ENCODE peak calls at places on chromosomes 4 and X, in six cellular contexts. B is kidney tubule cell; V is activated T-helper 1 cell treated with anti-CD3 and anti-CD28 coated beads, Interleukin-2, amount 50 U/mL, for 16 hours; Y is NCI-H460; O is transverse colon; K is AG20443. S is an unnamed sample.
A peak's percentile ranks its signal among the peaks of the same experiment; 100 is the strongest.

GRCh38 chr4:154119317-154119716 is 330.4 kb upstream of the SFRP2 start:
- DNase-seq in O (no peak), Y (no peak), V (no peak), K (peak; percentile 27), B (no peak), S (peak; percentile 62)

GRCh38 chr4:88533088-88533790 is 9.7 kb upstream of the PYURF start:
- DNase-seq in K (peak; percentile 43), B (peak; percentile 57), V (no peak), Y (no peak), O (no peak), S (peak; percentile 79)

GRCh38 chrX:46500054-46500453 is 45.2 kb downstream of the ZNF674 start:
- DNase-seq in Y (no peak), B (no peak), O (no peak), V (no peak), K (no peak), S (no peak)

GRCh38 chr4:161919442-161920220 is 244.2 kb downstream of the FSTL5 start:
- DNase-seq in Y (no peak), B (peak; percentile 46), O (no peak), K (no peak), V (no peak), S (no peak)

GRCh38 chr4:170666909-170667308 is 577.2 kb upstream of the AADAT start:
- DNase-seq in V (no peak), O (no peak), Y (no peak), B (no peak), K (no peak), S (no peak)

GRCh38 chr4:183670251-183670650 is 11.2 kb downstream of the TRAPPC11 start:
- DNase-seq in O (no peak), B (no peak), V (no peak), Y (no peak), K (no peak), S (no peak)

GRCh38 chr4:83922419-83922818 is 386.5 kb downstream of the GPAT3 start:
- DNase-seq in O (no peak), B (no peak), V (no peak), K (no peak), Y (no peak), S (no peak)

GRCh38 chr4:82948647-82949204 is 48.2 kb downstream of the THAP9 start:
- DNase-seq in V (no peak), K (no peak), B (peak; percentile 48), Y (no peak), O (no peak), S (peak; percentile 9)

GRCh38 chrX:25206761-25207160 is 191.0 kb upstream of the ARX start:
- DNase-seq in V (no peak), K (peak; percentile 6), O (no peak), Y (no peak), B (peak; percentile 77), S (peak; percentile 73)

GRCh38 chr4:63349674-63350025 is 1059.6 kb downstream of the TECRL start:
- DNase-seq in K (no peak), V (no peak), Y (no peak), O (no peak), B (no peak), S (no peak)

GRCh38 chr4:43471950-43472349 is 579.4 kb downstream of the GRXCR1 start:
- DNase-seq in B (no peak), V (no peak), O (no peak), K (no peak), Y (no peak), S (no peak)

GRCh38 chr4:54322817-54323417 is 93.8 kb downstream of the PDGFRA start:
- DNase-seq in B (peak; percentile 71), O (peak; percentile 67), V (no peak), K (peak; percentile 81), Y (peak; percentile 52), S (peak; percentile 36)

GRCh38 chr4:154384012-154384411 is 107.6 kb downstream of the DCHS2 start:
- DNase-seq in B (no peak), Y (no peak), O (no peak), V (no peak), K (no peak), S (no peak)

GRCh38 chrX:107549504-107549903 is 78.8 kb upstream of the PRPS1 start:
- DNase-seq in K (no peak), Y (no peak), O (no peak), V (no peak), B (no peak), S (no peak)

GRCh38 chr4:125704726-125705125 is 390.0 kb downstream of the FAT4 start:
- DNase-seq in K (peak; percentile 14), O (no peak), B (peak; percentile 38), V (no peak), Y (no peak), S (peak; percentile 11)

GRCh38 chr4:67886281-67886680 is 2.5 kb upstream of the TMPRSS11D start:
- DNase-seq in O (no peak), B (peak; percentile 44), Y (no peak), V (no peak), K (no peak), S (peak; percentile 28)